ENCODE peak calls at places on chromosomes 2 and 18, in seven cellular contexts. W is LNCaP clone FGC, L is RPMI8226, Q is iris pigment epithelial cell, Y is HCEC 1CT, K is A549, B is mucosa of gallbladder. G is an unnamed sample.

GRCh38 chr2:132282911-132283310 is 121.2 kb upstream of the ANKRD30BL start:
- DNase-seq in W (no peak), L (no peak), Q (no peak), Y (no peak), K (no peak), B (no peak), G (no peak)

GRCh38 chr2:95005726-95006125 is 19.8 kb upstream of the MAL start:
- DNase-seq in W (no peak), L (peak; percentile 87), Q (no peak), Y (no peak), K (no peak), B (no peak), G (no peak)

GRCh38 chr2:190842606-190843104 is 38.0 kb upstream of the GLS start:
- DNase-seq in W (no peak), L (no peak), Q (no peak), Y (no peak), K (no peak), B (no peak), G (no peak)

GRCh38 chr18:52063923-52064322 is 276.1 kb upstream of the DCC start:
- DNase-seq in W (no peak), L (no peak), Q (no peak), Y (no peak), K (no peak), B (no peak), G (no peak)

GRCh38 chr2:120656273-120656960 is 79.3 kb upstream of the GLI2 start:
- DNase-seq in W (no peak), L (no peak), Q (no peak), Y (no peak), K (no peak), B (no peak), G (no peak)

GRCh38 chr18:10297079-10297478 is 157.4 kb upstream of the APCDD1 start:
- DNase-seq in W (no peak), L (no peak), Q (no peak), Y (no peak), K (no peak), B (no peak), G (no peak)

GRCh38 chr18:65091737-65092329 is 659.0 kb upstream of the CDH7 start:
- DNase-seq in W (peak; percentile 7), L (peak; percentile 42), Q (peak; percentile 22), Y (no peak), K (no peak), B (no peak), G (peak; percentile 76)

GRCh38 chr2:132404056-132404455 is 12.5 kb upstream of the GPR39 start:
- DNase-seq in W (no peak), L (no peak), Q (no peak), Y (no peak), K (no peak), B (no peak), G (no peak)

GRCh38 chr18:48540329-48541025 is 1.6 kb downstream of the CTIF start:
- DNase-seq in W (no peak), L (peak; percentile 79), Q (peak; percentile 79), Y (peak; percentile 50), K (peak; percentile 45), B (peak; percentile 48), G (no peak)

GRCh38 chr2:44579837-44580230 is 218.1 kb downstream of the CAMKMT start:
- DNase-seq in W (no peak), L (no peak), Q (no peak), Y (no peak), K (no peak), B (no peak), G (no peak)

GRCh38 chr2:33126973-33127372 is 180.2 kb downstream of the LTBP1 start:
- DNase-seq in W (peak; percentile 27), L (no peak), Q (peak; percentile 59), Y (peak; percentile 39), K (no peak), B (no peak), G (no peak)

G was measured in NCI-H446 treated with DMSO at 0.1 percent for 48 hours.